ENCODE peak calls at places on chromosomes 7 and 10, in eight cellular contexts. Y, I, D, Z, A, F, Q and R are unnamed samples. For H3K4me1, the result is how much of the 10 kb centered on the place peaks cover.

GRCh38 chr7:154907651-154908620 is 95.0 kb downstream of the PAXIP1 start:
- DNase-seq in I (no peak), D (no peak), Y (no peak), F (no peak), Z (no peak), Q (no peak), A (peak), R (no peak)

GRCh38 chr7:6227294-6227846 is 45.1 kb downstream of the CYTH3 start:
- DNase-seq in D (no peak), F (no peak), I (no peak), A (no peak), Q (no peak), Z (no peak), Y (no peak), R (no peak)

GRCh38 chr7:33040803-33041516 is 21.6 kb downstream of the NT5C3A start:
- DNase-seq in D (peak), F (peak), A (no peak), Y (no peak), Z (no peak), I (no peak), Q (peak), R (peak)

GRCh38 chr10:118808601-118809371 is 54.0 kb upstream of the CACUL1 start:
- DNase-seq in F (no peak), Z (no peak), I (no peak), A (no peak), D (no peak), Q (no peak), Y (no peak), R (no peak)

GRCh38 chr10:14837003-14837755 is 658 bp downstream of the CDNF start:
- DNase-seq in D (no peak), I (no peak), Y (no peak), A (no peak), Z (no peak), Q (no peak), F (no peak), R (no peak)

GRCh38 chr7:42550706-42551470 is 313.9 kb upstream of the GLI3 start:
- DNase-seq in Q (no peak), I (no peak), D (no peak), F (no peak), Y (no peak), A (no peak), Z (no peak), R (no peak)

GRCh38 chr7:112411186-112411795 is 39.0 kb upstream of the IFRD1 start:
- DNase-seq in Z (no peak), Y (no peak), D (no peak), A (no peak), Q (no peak), I (no peak), F (no peak), R (no peak)

GRCh38 chr10:62726142-62726541 is 78.4 kb upstream of the ADO start:
- DNase-seq in Q (no peak), D (no peak), Y (no peak), I (no peak), A (no peak), F (no peak), Z (no peak), R (no peak)

GRCh38 chr10:14039968-14040668 is 290.6 kb downstream of the FRMD4A start:
- DNase-seq in A (no peak), Q (no peak), Y (no peak), I (no peak), D (no peak), F (no peak), Z (no peak), R (no peak)

GRCh38 chr10:87603769-87604168 is 55.9 kb upstream of the PAPSS2 start:
- DNase-seq in D (no peak), A (no peak), Q (no peak), I (no peak), Z (no peak), F (no peak), Y (no peak), R (no peak)

GRCh38 chr7:44791278-44792219 is 4.9 kb upstream of the PPIA start:
- DNase-seq in A (peak), Z (no peak), Q (no peak), F (no peak), D (no peak), I (no peak), Y (no peak), R (no peak)

GRCh38 chr10:112721080-112721698 is 228.9 kb upstream of the TCF7L2 start:
- DNase-seq in F (no peak), Z (no peak), A (no peak), I (peak), Y (no peak), Q (no peak), D (no peak), R (no peak)

GRCh38 chr7:27603813-27604212 is 58.9 kb downstream of the HIBADH start:
- DNase-seq in Y (no peak), F (no peak), Z (no peak), A (no peak), D (no peak), I (no peak), Q (no peak), R (no peak)

GRCh38 chr10:88892223-88892967 is 12.3 kb downstream of the STAMBPL1 start:
- DNase-seq in F (no peak), Z (no peak), Y (peak), D (no peak), I (no peak), Q (no peak), A (no peak), R (no peak)

GRCh38 chr7:4638781-4639575 is 43.1 kb upstream of the FOXK1 start:
- DNase-seq in I (no peak), Z (no peak), Y (no peak), Q (no peak), D (no peak), A (no peak), F (no peak), R (no peak)

GRCh38 chr10:17216217-17216900 is 11.7 kb upstream of the VIM start:
- DNase-seq in I (peak), Z (peak), D (no peak), A (no peak), Q (no peak), Y (peak), F (no peak), R (no peak)

GRCh38 chr7:103879411-103879810 is 110.0 kb downstream of the RELN start:
- DNase-seq in Y (no peak), I (no peak), F (no peak), Z (no peak), A (no peak), Q (no peak), D (no peak), R (no peak)

GRCh38 chr7:87341441-87341840 is 4.0 kb upstream of the CROT start:
- DNase-seq in Q (no peak), Y (no peak), F (no peak), I (no peak), Z (no peak), A (no peak), D (no peak), R (no peak)

GRCh38 chr7:132783824-132784223 is 207.6 kb upstream of the PLXNA4 start:
- DNase-seq in Y (no peak), D (no peak), A (no peak), F (no peak), I (peak), Z (peak), Q (no peak), R (peak)

GRCh38 chr7:148442933-148443332 is 147.6 kb upstream of the C7orf33 start:
- DNase-seq in D (no peak), I (no peak), Z (no peak), Q (no peak), A (no peak), F (no peak), Y (no peak), R (no peak)

GRCh38 chr7:69748530-69748929 is 150.3 kb downstream of the AUTS2 start:
- DNase-seq in I (no peak), D (no peak), Z (no peak), Q (no peak), A (no peak), F (no peak), Y (no peak), R (no peak)

GRCh38 chr7:142873281-142873784 is 12.2 kb downstream of the TRPV6 start:
- DNase-seq in D (no peak), I (peak), A (no peak), F (no peak), Z (no peak), Y (peak), Q (no peak), R (no peak)

GRCh38 chr7:44104880-44105771 is 981 bp downstream of the AEBP1 start:
- DNase-seq in F (no peak), A (peak), Q (no peak), D (no peak), Z (no peak), I (no peak), Y (no peak), R (no peak)

GRCh38 chr10:49458869-49459268 is 63.0 kb upstream of the DRGX start:
- DNase-seq in I (no peak), F (no peak), Z (no peak), D (no peak), Q (no peak), A (no peak), Y (no peak), R (no peak)

GRCh38 chr7:88789480-88790064 is 6.0 kb downstream of the TEX47 start:
- DNase-seq in A (no peak), D (no peak), F (no peak), Y (no peak), Z (no peak), Q (no peak), I (peak), R (no peak)

GRCh38 chr7:41584746-41585145 is 118.1 kb downstream of the INHBA start:
- DNase-seq in I (no peak), Z (no peak), D (no peak), Q (no peak), Y (no peak), F (no peak), A (no peak), R (no peak)

GRCh38 chr7:116806046-116806944 is 56.1 kb upstream of the CAPZA2 start:
- DNase-seq in F (no peak), Y (no peak), Z (no peak), I (no peak), D (no peak), A (no peak), Q (no peak), R (no peak)

GRCh38 chr10:14782691-14783363 is 8.1 kb upstream of the FAM107B start:
- DNase-seq in Z (peak), I (peak), A (no peak), Q (no peak), Y (no peak), D (peak), F (no peak), R (peak)

GRCh38 chr10:70232155-70232858 is 922 bp downstream of the PPA1 start:
- DNase-seq in F (no peak), Z (peak), A (peak), Y (no peak), I (no peak), D (peak), Q (peak), R (no peak)

GRCh38 chr10:3107426-3107961 is 40.1 kb downstream of the PFKP start:
- DNase-seq in Y (no peak), D (no peak), F (no peak), I (no peak), Z (peak), Q (peak), A (peak), R (peak)

GRCh38 chr7:82284936-82285519 is 158.5 kb downstream of the CACNA2D1 start:
- DNase-seq in F (no peak), Z (no peak), D (no peak), A (no peak), Y (peak), I (no peak), Q (no peak), R (no peak)

GRCh38 chr10:95788830-95789229 is 32.9 kb downstream of the ENTPD1 start:
- DNase-seq in F (no peak), Z (no peak), Y (no peak), Q (no peak), A (no peak), I (no peak), D (no peak), R (no peak)

GRCh38 chr10:75202321-75203096 is 8.1 kb upstream of the VDAC2 start:
- DNase-seq in Z (no peak), Y (no peak), Q (peak), F (no peak), A (peak), D (peak), I (no peak), R (no peak)

GRCh38 chr10:2979267-2979660 is 88.1 kb upstream of the PFKP start:
- DNase-seq in Z (no peak), A (no peak), D (no peak), F (no peak), Y (no peak), I (no peak), Q (no peak), R (no peak)

GRCh38 chr7:94044806-94045205 is 40.7 kb upstream of the BET1 start:
- DNase-seq in I (no peak), Z (no peak), Y (no peak), A (no peak), Q (no peak), F (no peak), D (no peak), R (no peak)

GRCh38 chr7:94045566-94045965 is 41.4 kb upstream of the BET1 start:
- DNase-seq in Q (no peak), D (no peak), Z (no peak), Y (no peak), I (no peak), A (no peak), F (no peak), R (no peak)

GRCh38 chr7:94042381-94042780 is 38.2 kb upstream of the BET1 start:
- DNase-seq in D (no peak), A (no peak), F (no peak), Y (no peak), Z (no peak), I (no peak), Q (no peak), R (no peak)

GRCh38 chr7:94041529-94041928 is 37.4 kb upstream of the BET1 start:
- DNase-seq in D (no peak), I (no peak), F (no peak), A (no peak), Z (no peak), Y (no peak), Q (no peak), R (no peak)

GRCh38 chr7:94043299-94043698 is 39.1 kb upstream of the BET1 start:
- DNase-seq in A (no peak), I (no peak), Q (no peak), D (no peak), Z (no peak), F (no peak), Y (no peak), R (peak)
- H3K4me1 ChIP-seq in A (under half), I (under half), Q (under half), D (under half), Z (under half), F (under half), Y (under half), R (under half)

GRCh38 chr10:80496555-80497172 is 41.0 kb upstream of the SH2D4B start:
- DNase-seq in Z (no peak), Y (no peak), I (no peak), F (no peak), D (no peak), Q (no peak), A (no peak), R (no peak)

GRCh38 chr10:80500572-80501380 is 36.9 kb upstream of the SH2D4B start:
- DNase-seq in Z (peak), Q (no peak), F (no peak), A (no peak), I (no peak), Y (peak), D (no peak), R (no peak)

GRCh38 chr10:80498039-80498832 is 39.5 kb upstream of the SH2D4B start:
- DNase-seq in D (no peak), Q (no peak), F (no peak), I (no peak), Y (no peak), A (no peak), Z (no peak), R (no peak)

GRCh38 chr10:80497187-80498038 is 40.3 kb upstream of the SH2D4B start:
- DNase-seq in A (peak), D (no peak), I (no peak), Y (no peak), F (no peak), Q (peak), Z (peak), R (no peak)

DNA sequence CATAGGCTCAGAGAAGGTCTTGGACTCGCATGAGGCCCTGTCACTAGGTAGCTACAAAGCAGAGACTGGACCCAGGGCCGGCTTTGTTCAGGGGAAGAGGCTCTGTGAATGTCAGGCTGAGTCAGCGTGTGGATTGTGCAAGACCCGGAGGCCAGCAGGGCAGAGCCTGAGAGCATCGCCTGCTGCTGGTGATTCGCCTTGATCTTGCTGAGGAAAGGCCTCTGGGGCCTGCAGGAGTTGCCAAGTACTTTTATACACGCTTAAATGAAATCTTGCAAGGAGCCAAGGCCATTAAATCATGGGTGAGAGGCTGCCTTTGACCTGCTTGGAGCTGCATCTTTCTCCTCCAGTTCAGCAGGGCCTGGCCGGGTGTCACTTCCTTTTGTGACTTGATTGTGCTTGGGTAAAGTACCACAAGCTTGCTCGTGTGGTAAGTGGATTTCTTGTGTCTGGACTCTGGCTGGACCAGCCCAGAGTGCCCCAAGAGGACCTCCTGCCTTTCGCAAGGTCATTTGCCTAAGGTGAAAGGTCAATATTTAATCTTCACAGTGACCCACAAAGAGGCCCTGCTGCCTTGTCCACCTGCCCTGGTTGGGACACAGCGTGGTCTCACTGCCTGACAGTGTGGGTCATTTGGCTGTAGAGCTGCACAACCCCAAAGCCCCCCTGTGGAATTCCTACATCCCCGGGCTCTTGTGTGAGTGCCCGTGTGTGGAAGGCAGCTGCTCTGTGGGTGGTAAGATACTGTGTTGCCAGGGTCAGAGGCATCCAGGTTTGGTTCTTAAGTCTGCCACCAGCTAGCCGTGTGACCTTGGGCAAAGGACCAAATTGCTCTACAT is 38.6 kb upstream of the SH2D4B start:
- DNase-seq in I (peak), Q (peak), Z (peak), A (peak), F (no peak), Y (peak), D (peak), R (no peak)
- H3K4me1 ChIP-seq in I (half or more), Q (under half), Z (half or more), A (under half), F (half or more), Y (under half), D (half or more), R (half or more)

DNA sequence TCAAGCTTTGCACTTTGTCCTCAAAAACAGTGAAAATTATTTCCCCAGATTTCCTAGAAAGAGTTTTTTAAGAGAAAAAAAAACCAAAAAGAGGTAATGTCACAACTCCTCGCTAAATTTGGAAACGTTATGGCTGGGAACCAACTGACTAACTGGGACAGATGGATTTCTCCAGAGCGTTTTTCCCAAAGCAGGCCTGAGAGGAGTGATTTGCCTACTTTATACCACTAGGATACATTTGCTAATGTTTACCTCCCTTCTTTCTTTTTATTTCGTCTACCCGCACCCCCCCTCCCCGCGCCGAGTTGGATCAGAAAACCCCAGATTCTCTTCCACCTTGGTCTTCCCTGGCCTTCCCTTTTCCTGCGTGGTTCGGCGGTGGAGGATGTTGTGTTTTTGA is 7.2 kb downstream of the CPA2 start:
- DNase-seq in A (no peak), D (no peak), Y (no peak), Z (no peak), F (no peak), Q (no peak), I (no peak), R (no peak)
- H3K4me1 ChIP-seq in A (under half), D (under half), Y (under half), Z (under half), F (under half), Q (under half), I (under half), R (half or more)

DNA sequence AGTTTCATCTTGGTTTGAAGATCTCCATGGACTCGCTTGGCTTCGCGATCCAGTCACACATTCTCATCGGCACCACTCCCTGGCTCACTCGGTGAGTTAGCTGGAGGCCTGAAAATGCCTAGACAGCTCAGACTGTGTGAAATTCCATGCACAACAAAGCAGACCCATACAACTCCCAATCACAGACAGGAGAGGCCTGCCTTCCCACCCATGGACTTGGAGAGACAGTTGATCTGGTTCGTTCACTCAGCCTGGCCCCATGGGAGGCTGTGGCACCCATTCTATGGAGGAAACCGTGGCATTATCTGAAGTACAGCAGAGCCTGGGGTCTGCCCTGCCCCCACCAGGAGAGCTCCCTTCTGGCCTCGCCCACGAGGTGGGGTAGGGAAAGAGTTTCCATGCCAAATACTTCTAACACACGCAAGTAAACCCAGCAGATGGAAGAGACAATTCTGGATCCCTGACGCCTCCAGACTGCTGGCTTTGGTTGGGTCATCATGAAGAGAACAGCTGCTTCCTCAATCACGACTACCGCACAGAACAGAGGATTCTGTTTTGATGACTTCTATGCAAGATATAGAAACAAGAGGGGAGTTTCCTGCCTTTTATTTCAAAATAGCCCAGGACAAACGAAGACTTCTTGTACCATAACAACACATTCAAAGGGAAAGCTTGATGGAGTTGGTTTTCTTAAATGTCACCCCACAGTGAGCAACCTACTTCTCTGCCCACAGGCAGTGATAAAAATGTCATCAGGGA is 15.9 kb downstream of the FAM53B start:
- DNase-seq in Q (no peak), F (no peak), Y (no peak), Z (no peak), A (no peak), D (no peak), I (no peak), R (no peak)
- H3K4me1 ChIP-seq in Q (under half), F (half or more), Y (under half), Z (under half), A (half or more), D (half or more), I (under half), R (under half)

GRCh38 chr7:141400356-141400755 is 150.9 kb upstream of the AGK start:
- DNase-seq in Q (no peak), F (no peak), Y (no peak), Z (no peak), D (no peak), I (no peak), A (no peak), R (no peak)
- H3K4me1 ChIP-seq in Q (under half), F (under half), Y (under half), Z (under half), D (under half), I (under half), A (under half), R (under half)

GRCh38 chr7:2970307-2970664 is 73.4 kb downstream of the CARD11 start:
- DNase-seq in F (no peak), A (no peak), Y (no peak), Q (no peak), Z (no peak), I (no peak), D (no peak), R (no peak)

GRCh38 chr7:2970907-2971306 is 72.8 kb downstream of the CARD11 start:
- DNase-seq in A (peak), Q (no peak), Y (no peak), F (no peak), I (no peak), Z (no peak), D (no peak), R (no peak)

GRCh38 chr7:2974093-2974819 is 69.4 kb downstream of the CARD11 start:
- DNase-seq in Q (no peak), I (no peak), A (peak), Z (no peak), F (no peak), D (no peak), Y (no peak), R (no peak)

GRCh38 chr7:2971914-2972530 is 71.6 kb downstream of the CARD11 start:
- DNase-seq in A (peak), I (no peak), Q (no peak), F (no peak), Z (no peak), Y (no peak), D (no peak), R (no peak)

GRCh38 chr7:2972531-2973161 is 71.0 kb downstream of the CARD11 start:
- DNase-seq in Y (no peak), D (no peak), I (no peak), Q (no peak), Z (no peak), A (peak), F (no peak), R (no peak)
- H3K4me1 ChIP-seq in Y (under half), D (under half), I (under half), Q (under half), Z (under half), A (under half), F (under half), R (under half)